ENCODE peak calls at places on chromosomes 1 and 21, in ten cellular contexts. T is MM.1S; O is neural progenitor cell; M is NCI-H510A; J is GM12891; L is NCI-H526; K is effector memory CD8-positive, alpha-beta T cell; Z is GM13976; E is omental fat pad; H is NCI-H1694. B is an unnamed sample.

GRCh38 chr1:112998592-112999235 is 42.7 kb upstream of the SLC16A1 start:
- DNase-seq in T (no peak), O (no peak), M (no peak), J (no peak), L (no peak), K (no peak), Z (no peak), E (no peak), H (peak; percentile 88), B (no peak)

GRCh38 chr1:30187413-30188023 is 535.9 kb downstream of the MATN1 start:
- DNase-seq in T (no peak), O (no peak), M (no peak), J (no peak), L (no peak), K (no peak), Z (no peak), E (no peak), H (no peak), B (no peak)

GRCh38 chr1:212699104-212699838 is 369 bp downstream of the BATF3 start:
- DNase-seq in T (peak; percentile 71), O (peak; percentile 77), M (no peak), J (peak; percentile 57), L (no peak), K (peak; percentile 20), Z (peak; percentile 82), E (no peak), H (peak; percentile 31), B (peak; percentile 81)

GRCh38 chr21:32484706-32485380 is 72.3 kb downstream of the EVA1C start:
- DNase-seq in T (no peak), O (no peak), M (no peak), J (no peak), L (no peak), K (no peak), Z (no peak), E (no peak), H (no peak), B (no peak)

GRCh38 chr1:44531785-44532566 is 126.9 kb downstream of the RNF220 start:
- DNase-seq in T (no peak), O (no peak), M (no peak), J (no peak), L (no peak), K (no peak), Z (no peak), E (no peak), H (no peak), B (no peak)

GRCh38 chr1:39214998-39215873 is 10.7 kb downstream of the MACF1 start:
- DNase-seq in T (peak; percentile 86), O (peak; percentile 9), M (no peak), J (no peak), L (no peak), K (no peak), Z (peak; percentile 75), E (no peak), H (no peak), B (peak; percentile 70)

GRCh38 chr1:99727575-99728190 is 38.8 kb downstream of the FRRS1 start:
- DNase-seq in T (no peak), O (peak; percentile 57), M (no peak), J (no peak), L (no peak), K (no peak), Z (no peak), E (no peak), H (no peak), B (no peak)

GRCh38 chr1:180501865-180502360 is 464 bp downstream of the ACBD6 start:
- DNase-seq in T (peak; percentile 77), O (no peak), M (peak; percentile 71), J (peak; percentile 49), L (peak; percentile 97), K (peak; percentile 38), Z (peak; percentile 76), E (no peak), H (no peak), B (peak; percentile 78)

GRCh38 chr1:207867136-207868081 is 43.5 kb downstream of the CD34 start:
- DNase-seq in T (peak; percentile 64), O (no peak), M (no peak), J (no peak), L (no peak), K (no peak), Z (peak; percentile 44), E (no peak), H (no peak), B (no peak)

GRCh38 chr1:156524985-156525590 is 24.5 kb upstream of the MEF2D start:
- DNase-seq in T (peak; percentile 48), O (no peak), M (no peak), J (no peak), L (no peak), K (no peak), Z (no peak), E (no peak), H (no peak), B (no peak)

GRCh38 chr1:223844962-223845809 is 561 bp downstream of the TP53BP2 start:
- DNase-seq in T (peak; percentile 45), O (peak; percentile 76), M (peak; percentile 13), J (no peak), L (no peak), K (peak; percentile 55), Z (peak; percentile 57), E (no peak), H (peak; percentile 24), B (peak; percentile 25)